ENCODE peak calls at places on chromosomes 3 and 15, in seven cellular contexts. K is HFF-Myc; P is tibial artery; W is CD8-positive, alpha-beta T cell; C is skeletal muscle cell; U is mucosa of descending colon; J is MM.1S. M is an unnamed sample.

GRCh38 chr15:77295446-77295845 is 124.5 kb downstream of the PEAK1 start:
- DNase-seq in C (no peak), P (no peak), W (no peak), J (no peak), K (no peak), U (no peak), M (no peak)

GRCh38 chr3:17065881-17066280 is 181.1 kb downstream of the PLCL2 start:
- DNase-seq in W (no peak), U (no peak), J (no peak), K (no peak), P (no peak), C (no peak), M (no peak)

GRCh38 chr3:160564949-160565441 is 376 bp downstream of the KPNA4 start:
- DNase-seq in C (no peak), P (no peak), J (peak), W (peak), K (no peak), U (no peak), M (peak)

GRCh38 chr15:72339777-72340177 is 19.8 kb upstream of the CELF6 start:
- DNase-seq in W (no peak), U (no peak), C (peak), P (no peak), J (no peak), K (peak), M (no peak)

GRCh38 chr15:48877630-48878595 is at the start of gene EID1:
- DNase-seq in P (peak), C (peak), U (peak), W (peak), J (peak), K (peak), M (peak)

GRCh38 chr3:141507392-141508066 is 20.7 kb downstream of the RASA2 start:
- DNase-seq in J (no peak), K (no peak), C (no peak), W (no peak), P (no peak), U (no peak), M (no peak)

GRCh38 chr3:74651239-74651638 is 36.8 kb upstream of the CNTN3 start:
- DNase-seq in P (no peak), K (no peak), U (no peak), W (no peak), C (no peak), J (no peak), M (no peak)

GRCh38 chr15:48472756-48473155 is 141.5 kb downstream of the DUT start:
- DNase-seq in C (peak), J (no peak), P (no peak), U (no peak), K (no peak), W (no peak), M (no peak)

DNA sequence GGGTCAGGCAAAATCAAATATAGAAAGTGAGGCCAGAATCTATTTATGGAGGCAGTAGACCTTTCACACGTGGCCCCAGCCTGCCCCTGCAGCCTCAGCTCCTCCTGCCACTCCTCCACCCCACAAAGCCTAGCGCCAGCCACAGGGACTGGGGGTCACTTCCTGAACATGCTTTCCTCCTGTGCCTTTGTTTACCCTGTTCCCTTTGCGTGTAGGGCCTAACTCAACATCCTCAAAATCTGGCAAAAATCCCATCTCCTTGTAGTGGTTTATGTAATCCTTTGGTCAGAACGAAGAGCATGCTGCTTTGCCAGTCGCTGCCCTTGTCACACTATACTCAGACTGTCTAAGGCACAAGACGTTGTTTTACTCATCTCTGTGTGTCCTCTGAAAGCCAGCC is 39.6 kb downstream of the KBTBD12 start:
- DNase-seq in P (peak), U (no peak), W (no peak), K (no peak), C (no peak), J (no peak), M (no peak)
- H3K4me3 ChIP-seq in P (no peak), U (no peak), W (no peak), K (no peak), C (no peak), J (no peak), M (no peak)

GRCh38 chr3:39540162-39540921 is 72.9 kb downstream of the MOBP start:
- DNase-seq in K (no peak), P (no peak), C (no peak), J (no peak), U (no peak), W (no peak), M (no peak)

GRCh38 chr3:39541442-39541841 is 74.0 kb downstream of the MOBP start:
- DNase-seq in J (no peak), P (no peak), C (no peak), W (no peak), K (no peak), U (no peak), M (no peak)

GRCh38 chr3:39542588-39542988 is 75.1 kb downstream of the MOBP start:
- DNase-seq in P (no peak), J (no peak), C (no peak), W (no peak), K (no peak), U (no peak), M (no peak)

GRCh38 chr3:39541917-39542329 is 74.4 kb downstream of the MOBP start:
- DNase-seq in U (no peak), P (no peak), W (no peak), C (no peak), K (no peak), J (peak), M (no peak)
- H3K4me3 ChIP-seq in U (no peak), P (no peak), W (no peak), C (no peak), K (no peak), J (peak), M (no peak)

GRCh38 chr15:100056411-100057072 is 285.2 kb downstream of the ADAMTS17 start:
- DNase-seq in K (no peak), C (no peak), U (no peak), J (no peak), P (no peak), W (no peak), M (no peak)
- H3K4me3 ChIP-seq in K (no peak), C (no peak), U (no peak), J (no peak), P (no peak), W (no peak), M (no peak)

GRCh38 chr15:68187559-68187958 is 17.6 kb downstream of the CALML4 start:
- DNase-seq in W (no peak), U (peak), P (no peak), K (peak), C (peak), J (peak), M (no peak)
- H3K4me3 ChIP-seq in W (no peak), U (no peak), P (no peak), K (peak), C (peak), J (peak), M (no peak)

GRCh38 chr3:147420361-147421183 is 11.4 kb downstream of the ZIC1 start:
- DNase-seq in P (no peak), C (no peak), W (no peak), U (no peak), J (no peak), K (no peak), M (no peak)
- H3K4me3 ChIP-seq in P (no peak), C (peak), W (no peak), U (no peak), J (no peak), K (no peak), M (no peak)

DNA sequence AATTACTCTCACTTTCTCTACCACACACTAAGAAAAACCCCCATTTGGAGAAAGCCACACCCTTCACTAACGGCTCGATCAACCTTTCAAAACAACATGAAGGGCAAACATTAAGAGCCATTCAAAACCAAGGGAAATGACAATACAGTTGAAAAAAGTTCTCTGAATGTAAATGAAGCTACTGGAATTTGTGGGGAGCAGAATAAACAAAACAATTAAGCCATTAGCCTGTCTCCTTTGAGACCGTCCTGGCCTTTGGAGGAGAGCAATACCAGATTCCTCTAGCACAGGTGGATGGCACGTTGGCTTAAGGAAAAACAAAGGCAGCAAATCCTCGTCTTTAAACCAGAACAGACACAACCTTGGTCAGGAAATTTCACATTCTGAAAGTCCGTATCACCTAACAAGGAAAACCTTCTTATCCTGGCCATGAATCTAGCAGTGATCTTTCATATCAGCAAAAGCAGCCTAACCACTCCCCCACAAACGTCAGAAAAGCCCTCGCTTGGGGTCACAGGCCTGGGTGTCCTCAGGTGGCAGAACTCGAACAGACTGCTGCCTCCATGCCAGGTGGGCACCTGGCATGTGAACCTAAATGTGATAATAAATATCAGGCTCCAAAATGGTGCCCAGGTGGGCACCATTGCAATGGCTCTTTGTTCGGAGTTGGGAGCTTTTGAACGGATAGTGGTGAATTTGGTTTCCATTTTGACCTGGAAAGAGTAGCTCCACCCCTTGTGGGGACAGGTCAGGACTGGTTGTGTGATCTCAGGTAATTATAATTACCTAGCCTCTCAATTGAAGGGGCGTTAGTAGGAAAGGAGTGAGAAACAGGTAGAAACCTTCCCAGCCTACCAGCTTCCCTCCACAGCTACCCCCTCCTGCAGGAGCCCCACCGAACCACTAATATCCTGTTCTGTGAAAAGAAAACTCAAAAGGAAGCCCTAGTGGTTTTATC is 18.4 kb downstream of the MYO1E start:
- DNase-seq in K (no peak), W (no peak), U (no peak), J (no peak), P (no peak), C (no peak), M (no peak)
- H3K4me3 ChIP-seq in K (no peak), W (peak), U (no peak), J (no peak), P (no peak), C (no peak), M (no peak)

GRCh38 chr3:59982510-59982909 is 932.7 kb upstream of the CFAP20DC start:
- DNase-seq in C (no peak), P (no peak), J (no peak), U (no peak), W (no peak), K (no peak), M (no peak)

GRCh38 chr3:59981377-59981776 is 931.6 kb upstream of the CFAP20DC start:
- DNase-seq in P (no peak), C (no peak), U (no peak), J (no peak), W (no peak), K (no peak), M (peak)

GRCh38 chr3:59980576-59980975 is 930.8 kb upstream of the CFAP20DC start:
- DNase-seq in P (no peak), J (no peak), U (no peak), W (no peak), C (no peak), K (no peak), M (no peak)

GRCh38 chr3:59985643-59986200 is 935.9 kb upstream of the CFAP20DC start:
- DNase-seq in C (no peak), K (no peak), U (no peak), J (no peak), P (no peak), W (no peak), M (no peak)
- H3K4me3 ChIP-seq in C (no peak), K (no peak), U (no peak), J (no peak), P (no peak), W (no peak), M (no peak)

GRCh38 chr15:40093224-40093842 is 15.3 kb downstream of the BMF start:
- DNase-seq in W (no peak), C (no peak), U (no peak), J (no peak), K (no peak), P (peak), M (no peak)
- H3K4me3 ChIP-seq in W (no peak), C (no peak), U (no peak), J (no peak), K (no peak), P (no peak), M (no peak)

GRCh38 chr15:96418146-96418545 is 87.6 kb downstream of the NR2F2 start:
- DNase-seq in W (no peak), K (no peak), U (no peak), C (no peak), J (no peak), P (no peak), M (no peak)

GRCh38 chr15:96416218-96416933 is 85.9 kb downstream of the NR2F2 start:
- DNase-seq in W (no peak), J (no peak), U (no peak), C (no peak), K (no peak), P (no peak), M (no peak)

GRCh38 chr15:96415513-96416217 is 85.2 kb downstream of the NR2F2 start:
- DNase-seq in C (no peak), P (no peak), U (no peak), W (no peak), K (no peak), J (no peak), M (no peak)

GRCh38 chr15:96417760-96418130 is 87.2 kb downstream of the NR2F2 start:
- DNase-seq in C (no peak), K (no peak), J (no peak), W (no peak), P (no peak), U (no peak), M (no peak)

DNA sequence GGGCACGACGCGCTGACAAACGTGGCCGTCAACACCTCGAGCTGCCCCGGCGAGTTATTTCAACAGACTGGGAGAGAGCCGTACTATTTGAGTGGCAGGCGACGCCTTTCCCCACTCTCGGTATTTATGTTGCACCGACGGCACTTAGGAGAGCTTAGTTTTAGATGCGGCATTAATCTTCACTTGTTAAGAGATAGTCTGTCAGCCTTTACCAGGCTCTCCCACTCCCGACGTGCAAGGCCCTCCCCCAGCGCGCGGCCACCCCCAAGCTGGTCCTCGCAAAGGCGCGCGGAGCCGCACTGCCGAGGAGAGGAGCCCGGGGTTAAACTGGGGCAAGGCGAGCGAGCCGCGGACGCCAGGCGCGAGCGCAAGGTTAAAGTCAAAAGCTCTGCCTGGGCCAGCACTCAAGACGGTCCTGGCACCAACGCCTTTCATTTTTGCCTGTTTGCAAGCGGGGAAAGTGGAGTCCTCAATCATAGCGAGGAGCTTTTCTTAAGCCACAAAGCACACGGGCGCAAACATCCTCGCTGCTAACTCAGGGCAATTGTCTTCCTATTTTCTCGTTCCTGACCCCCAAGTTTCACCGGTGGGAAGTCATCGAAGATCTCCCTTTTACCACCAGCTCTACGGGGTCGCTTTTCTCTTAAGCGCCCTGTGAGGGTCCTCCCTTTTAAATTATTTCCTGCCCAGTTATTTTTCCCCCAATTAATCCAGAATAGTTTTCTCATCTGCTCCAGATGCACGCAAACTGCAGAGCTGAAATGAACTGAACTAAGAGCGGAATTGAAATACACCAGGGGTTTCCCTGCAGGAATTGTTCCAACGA is 86.6 kb downstream of the NR2F2 start:
- DNase-seq in W (no peak), U (no peak), C (no peak), K (no peak), P (no peak), J (no peak), M (no peak)
- H3K4me3 ChIP-seq in W (no peak), U (no peak), C (peak), K (no peak), P (peak), J (no peak), M (no peak)

M was measured in Jurkat, Clone E6-1.